ENCODE peak calls at places on chromosomes 13 and 19, in four cellular contexts. D is body of pancreas, A is heart left ventricle, K is lower lobe of right lung. M is an unnamed sample.

GRCh38 chr13:112954488-112955270 is 14.3 kb upstream of the MCF2L start:
- DNase-seq in D (no peak), A (no peak), K (no peak), M (no peak)

GRCh38 chr13:27170221-27170520 is 1.4 kb downstream of the USP12 start:
- DNase-seq in D (no peak), A (no peak), K (no peak), M (no peak)

GRCh38 chr13:44174769-44175425 is 198.7 kb upstream of the SERP2 start:
- DNase-seq in D (no peak), A (no peak), K (no peak), M (peak; percentile 83)

GRCh38 chr19:12676384-12676792 is 5.3 kb downstream of the DHPS start:
- DNase-seq in D (peak; percentile 82), A (peak; percentile 82), K (peak; percentile 87), M (peak; percentile 85)

GRCh38 chr19:42412223-42412622 is 15.0 kb downstream of the LIPE start:
- DNase-seq in D (no peak), A (no peak), K (peak; percentile 30), M (no peak)

GRCh38 chr19:53978975-53979801 is 12.2 kb upstream of the CACNG6 start:
- DNase-seq in D (no peak), A (no peak), K (no peak), M (no peak)

GRCh38 chr13:20390526-20391175 is 135.0 kb downstream of the CRYL1 start:
- DNase-seq in D (no peak), A (no peak), K (no peak), M (no peak)

GRCh38 chr19:6686628-6686975 is 16.6 kb upstream of the TNFSF14 start:
- DNase-seq in D (no peak), A (no peak), K (no peak), M (no peak)

GRCh38 chr13:90032841-90033493 is 1314.5 kb upstream of the MIR17HG start:
- DNase-seq in D (no peak), A (no peak), K (no peak), M (no peak)

GRCh38 chr13:42812311-42812710 is 30.9 kb downstream of the FAM216B start:
- DNase-seq in D (no peak), A (no peak), K (no peak), M (peak; percentile 26)

GRCh38 chr19:339262-339887 is 5.2 kb downstream of the MIER2 start:
- DNase-seq in D (no peak), A (no peak), K (no peak), M (no peak)

GRCh38 chr13:95677564-95678386 is 836 bp downstream of the DNAJC3 start:
- DNase-seq in D (no peak), A (no peak), K (no peak), M (peak; percentile 45)

GRCh38 chr19:40813182-40813581 is 14.2 kb downstream of the EGLN2 start:
- DNase-seq in D (peak; percentile 22), A (no peak), K (peak; percentile 61), M (no peak)

GRCh38 chr13:74450976-74451375 is 316.8 kb upstream of the KLF12 start:
- DNase-seq in D (no peak), A (no peak), K (no peak), M (peak; percentile 15)

GRCh38 chr19:2491130-2491801 is 15.3 kb downstream of the GADD45B start:
- DNase-seq in D (peak; percentile 98), A (no peak), K (peak; percentile 92), M (peak; percentile 79)

GRCh38 chr19:58531052-58531600 is 11.5 kb upstream of the ZBTB45 start:
- DNase-seq in D (no peak), A (no peak), K (no peak), M (no peak)

GRCh38 chr13:80547341-80547740 is 206.4 kb upstream of the SPRY2 start:
- DNase-seq in D (no peak), A (no peak), K (no peak), M (no peak)

GRCh38 chr19:51750381-51751124 is 1.1 kb downstream of the FPR1 start:
- DNase-seq in D (no peak), A (no peak), K (no peak), M (no peak)

GRCh38 chr13:21541271-21541670 is 62.7 kb downstream of the MICU2 start:
- DNase-seq in D (no peak), A (no peak), K (no peak), M (no peak)

GRCh38 chr13:60654405-60654804 is 257.4 kb downstream of the TDRD3 start:
- DNase-seq in D (peak; percentile 36), A (peak; percentile 33), K (no peak), M (peak; percentile 36)

GRCh38 chr13:102825400-102825799 is 20.4 kb upstream of the ERCC5 start:
- DNase-seq in D (no peak), A (no peak), K (no peak), M (no peak)

GRCh38 chr19:57319869-57320179 is 448 bp upstream of the ZNF543 start:
- DNase-seq in D (no peak), A (no peak), K (no peak), M (no peak)

GRCh38 chr19:11451942-11452813 is 16.7 kb downstream of the PRKCSH start:
- DNase-seq in D (no peak), A (no peak), K (no peak), M (no peak)

GRCh38 chr13:29472317-29472961 is 123.0 kb downstream of the SLC7A1 start:
- DNase-seq in D (peak; percentile 56), A (peak; percentile 39), K (no peak), M (peak; percentile 69)

GRCh38 chr19:42369433-42370067 is 20.5 kb downstream of the CNFN start:
- DNase-seq in D (no peak), A (no peak), K (no peak), M (no peak)

GRCh38 chr13:50320297-50320862 is 305.1 kb downstream of the KCNRG start:
- DNase-seq in D (no peak), A (no peak), K (no peak), M (no peak)

GRCh38 chr13:35468195-35468594 is 8.3 kb downstream of the MAB21L1 start:
- DNase-seq in D (no peak), A (no peak), K (no peak), M (no peak)

GRCh38 chr19:52638601-52639000 is 446 bp upstream of the ZNF83 start:
- DNase-seq in D (peak; percentile 18), A (peak; percentile 58), K (peak; percentile 54), M (no peak)

GRCh38 chr13:33179463-33179862 is 106.1 kb downstream of the STARD13 start:
- DNase-seq in D (no peak), A (no peak), K (no peak), M (no peak)

GRCh38 chr13:78780708-78781107 is 121.8 kb upstream of the OBI1 start:
- DNase-seq in D (no peak), A (no peak), K (no peak), M (no peak)
- H3K4me3 ChIP-seq in D (no peak overlapping the region), A (no peak overlapping the region), K (no peak overlapping the region), M (no peak overlapping the region)

GRCh38 chr19:19486343-19487076 is 28.8 kb downstream of the TSSK6 start:
- DNase-seq in D (no peak), A (no peak), K (no peak), M (no peak)

GRCh38 chr19:19482785-19483625 is 32.3 kb downstream of the TSSK6 start:
- DNase-seq in D (no peak), A (no peak), K (no peak), M (no peak)

GRCh38 chr19:19485998-19486290 is 29.4 kb downstream of the TSSK6 start:
- DNase-seq in D (no peak), A (no peak), K (no peak), M (no peak)

GRCh38 chr19:19487077-19488040 is 28.0 kb downstream of the TSSK6 start:
- DNase-seq in D (no peak), A (no peak), K (no peak), M (no peak)

DNA sequence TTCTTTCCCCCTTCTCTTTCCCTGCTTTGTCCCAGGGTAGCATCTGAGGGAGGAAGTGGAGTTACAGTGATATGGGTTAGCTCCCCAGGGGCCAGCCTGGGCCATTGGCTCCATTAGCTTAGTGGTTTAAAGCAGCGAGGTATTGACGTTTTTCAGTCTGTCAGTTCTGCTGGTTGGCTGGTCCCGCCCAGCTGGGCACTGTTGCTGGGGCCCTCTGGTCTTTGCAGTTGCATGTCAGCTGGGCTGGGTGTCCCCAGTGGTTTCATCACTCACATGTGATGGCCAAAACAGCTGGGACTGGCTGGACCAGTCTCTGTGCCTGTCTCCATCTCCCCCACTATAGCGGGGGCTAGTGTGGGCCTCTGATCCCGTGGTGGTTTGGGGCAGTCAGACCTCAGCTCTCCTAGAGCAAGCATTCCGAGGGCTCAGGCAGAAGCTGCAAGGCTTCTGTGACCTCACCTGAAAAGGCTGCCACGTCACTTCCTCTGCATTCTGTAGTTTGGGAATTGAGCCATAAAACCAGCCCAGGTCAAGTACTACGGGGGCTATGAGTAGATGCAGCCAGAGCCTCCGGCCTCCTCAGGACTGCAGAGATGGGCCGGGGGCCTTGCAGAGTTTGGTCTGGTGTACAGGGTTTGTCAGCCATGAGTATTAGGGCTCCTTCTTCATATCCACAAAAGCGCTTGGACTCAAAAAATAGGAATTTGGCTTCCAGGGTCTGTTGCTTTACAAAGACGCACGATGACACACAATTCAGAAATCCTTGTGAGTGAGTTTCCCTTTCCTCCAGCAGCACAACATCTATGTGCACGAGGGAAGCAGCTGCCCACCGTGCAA is 30.0 kb downstream of the TSSK6 start:
- DNase-seq in D (no peak), A (peak; percentile 53), K (no peak), M (peak; percentile 38)
- H3K27ac ChIP-seq in D (peak overlapping the region; percentile 24), A (no peak overlapping the region), K (peak overlapping the region; percentile 9), M (peak overlapping the region; percentile 91)

GRCh38 chr13:114124486-114124885 is 7.9 kb downstream of the RASA3 start:
- DNase-seq in D (no peak), A (no peak), K (no peak), M (no peak)
- H3K4me1 ChIP-seq in D (no peaks in the 10 kb centered on the region), A (peaks cover 42% of the 10 kb centered on the region), K (peaks cover 61% of the 10 kb centered on the region), M (peaks cover 38% of the 10 kb centered on the region)

GRCh38 chr19:49335071-49335783 is at the start of gene CD37:
- DNase-seq in D (no peak), A (no peak), K (peak; percentile 67), M (no peak)
- H3K4me3 ChIP-seq in D (no peak within 1 kb of the TSS), A (no peak within 1 kb of the TSS), K (peak within 1 kb of the TSS; percentile 44), M (no peak within 1 kb of the TSS)

GRCh38 chr19:4504297-4504701 is 14.0 kb downstream of the PLIN4 start:
- DNase-seq in D (no peak), A (no peak), K (no peak), M (no peak)
- H3K27ac ChIP-seq in D (no peak overlapping the region), A (no peak overlapping the region), K (no peak overlapping the region), M (no peak overlapping the region)

GRCh38 chr19:55603115-55603514 is 2.3 kb upstream of the ZNF865 start:
- DNase-seq in D (no peak), A (no peak), K (no peak), M (no peak)

GRCh38 chr19:55603581-55604292 is 1.7 kb upstream of the ZNF865 start:
- DNase-seq in D (no peak), A (no peak), K (no peak), M (no peak)

GRCh38 chr19:55600336-55601028 is 394 bp downstream of the ZNF524 start:
- DNase-seq in D (no peak), A (peak; percentile 83), K (no peak), M (no peak)

GRCh38 chr19:55601127-55601526 is 1.0 kb downstream of the ZNF524 start:
- DNase-seq in D (no peak), A (no peak), K (no peak), M (no peak)

GRCh38 chr19:55602104-55603001 is 2.3 kb downstream of the ZNF524 start:
- DNase-seq in D (no peak), A (no peak), K (peak; percentile 49), M (no peak)
- H3K4me1 ChIP-seq in D (peaks cover 38% of the 10 kb centered on the region), A (peaks cover 10% of the 10 kb centered on the region), K (peaks cover 40% of the 10 kb centered on the region), M (peaks cover 6% of the 10 kb centered on the region)

M was measured in cardiac muscle cell.